ENCODE peak calls at places on chromosomes 13 and 19, in eight cellular contexts. R is sigmoid colon, T is fibroblast of pulmonary artery, E is Calu3, S is type B pancreatic cell, W is H9, J is uterus, A is epithelial cell of esophagus. C is an unnamed sample.

GRCh38 chr19:38148337-38148736 is 75.7 kb downstream of the DPF1 start:
- DNase-seq in R (no peak), T (no peak), E (no peak), S (no peak), W (no peak), J (no peak), A (peak), C (no peak)

GRCh38 chr13:29815336-29815735 is 35.1 kb downstream of the UBL3 start:
- DNase-seq in R (no peak), T (no peak), E (no peak), S (no peak), W (no peak), J (no peak), A (no peak), C (no peak)

GRCh38 chr13:20760872-20761271 is 12.9 kb downstream of the EEF1AKMT1 start:
- DNase-seq in R (no peak), T (no peak), E (no peak), S (no peak), W (no peak), J (no peak), A (no peak), C (no peak)

GRCh38 chr13:19586904-19587634 is 25.7 kb upstream of the TPTE2 start:
- DNase-seq in R (no peak), T (no peak), E (no peak), S (no peak), W (no peak), J (no peak), A (peak), C (no peak)

GRCh38 chr13:97302611-97303010 is 80.5 kb downstream of the MBNL2 start:
- DNase-seq in R (no peak), T (no peak), E (no peak), S (no peak), W (no peak), J (no peak), A (peak), C (no peak)

GRCh38 chr13:35014606-35015005 is 72.5 kb downstream of the NBEA start:
- DNase-seq in R (no peak), T (no peak), E (no peak), S (no peak), W (peak), J (no peak), A (no peak), C (no peak)

GRCh38 chr13:50544226-50544625 is 299.3 kb downstream of the DLEU7 start:
- DNase-seq in R (no peak), T (no peak), E (no peak), S (no peak), W (no peak), J (no peak), A (no peak), C (no peak)

GRCh38 chr13:44735806-44736205 is 159.7 kb upstream of the TSC22D1 start:
- DNase-seq in R (no peak), T (no peak), E (no peak), S (no peak), W (no peak), J (no peak), A (no peak), C (no peak)

GRCh38 chr13:79799466-79799865 is 318.5 kb downstream of the NDFIP2 start:
- DNase-seq in R (no peak), T (no peak), E (no peak), S (no peak), W (no peak), J (no peak), A (no peak), C (no peak)

GRCh38 chr13:29702912-29703351 is 107.4 kb upstream of the SLC7A1 start:
- DNase-seq in R (peak), T (peak), E (no peak), S (no peak), W (peak), J (peak), A (peak), C (no peak)

GRCh38 chr19:52277471-52277870 is 8.1 kb downstream of the ZNF766 start:
- DNase-seq in R (no peak), T (no peak), E (no peak), S (no peak), W (no peak), J (no peak), A (peak), C (peak)

GRCh38 chr19:40157059-40157458 is 34.2 kb upstream of the MAP3K10 start:
- DNase-seq in R (no peak), T (no peak), E (no peak), S (no peak), W (no peak), J (no peak), A (no peak), C (no peak)

GRCh38 chr13:46683879-46684278 is 113.1 kb downstream of the ESD start:
- DNase-seq in R (no peak), T (no peak), E (no peak), S (no peak), W (no peak), J (no peak), A (no peak), C (no peak)

GRCh38 chr13:79490846-79491245 is 9.9 kb downstream of the NDFIP2 start:
- DNase-seq in R (no peak), T (no peak), E (no peak), S (no peak), W (no peak), J (no peak), A (no peak), C (no peak)

GRCh38 chr13:64248371-64249065 is 2832.9 kb upstream of the PCDH20 start:
- DNase-seq in R (no peak), T (peak), E (no peak), S (no peak), W (no peak), J (no peak), A (no peak), C (no peak)

GRCh38 chr19:23867895-23868294 is 46.8 kb upstream of the ZNF726 start:
- DNase-seq in R (no peak), T (no peak), E (no peak), S (no peak), W (no peak), J (no peak), A (no peak), C (no peak)

GRCh38 chr13:23461544-23461943 is 28.0 kb upstream of the SACS start:
- DNase-seq in R (no peak), T (no peak), E (no peak), S (no peak), W (no peak), J (no peak), A (no peak), C (no peak)

GRCh38 chr13:101942038-101942437 is 459.8 kb downstream of the FGF14 start:
- DNase-seq in R (no peak), T (peak), E (peak), S (no peak), W (no peak), J (peak), A (peak), C (no peak)

GRCh38 chr13:84896128-84896527 is 903.1 kb downstream of the SLITRK6 start:
- DNase-seq in R (no peak), T (peak), E (peak), S (no peak), W (no peak), J (no peak), A (peak), C (no peak)

GRCh38 chr13:84894749-84895148 is 904.5 kb downstream of the SLITRK6 start:
- DNase-seq in R (no peak), T (no peak), E (no peak), S (no peak), W (peak), J (no peak), A (no peak), C (no peak)
- TF ChIP-seq CTCF in R (no peak), T (no peak), E (no peak), S (no peak), W (peak), J (no peak), A (no peak), C (no peak)

GRCh38 chr19:13621413-13621812 is 115.1 kb upstream of the CACNA1A start:
- DNase-seq in R (no peak), T (peak), E (peak), S (no peak), W (peak), J (no peak), A (peak), C (peak)
- TF ChIP-seq CTCF in R (no peak), T (no peak), E (no peak), S (no peak), W (no peak), J (no peak), A (no peak), C (no peak)

GRCh38 chr13:68927387-68928026 is 1180.1 kb upstream of the ATXN8OS start:
- DNase-seq in R (no peak), T (no peak), E (peak), S (no peak), W (peak), J (no peak), A (peak), C (no peak)
- TF ChIP-seq CTCF in R (no peak), T (no peak), E (no peak), S (peak), W (peak), J (no peak), A (peak), C (peak)

GRCh38 chr19:17511724-17512573 is 500 bp downstream of the PGLS start:
- DNase-seq in R (peak), T (peak), E (peak), S (peak), W (peak), J (peak), A (peak), C (peak)
- TF ChIP-seq CTCF in R (no peak), T (peak), E (no peak), S (no peak), W (peak), J (peak), A (no peak), C (peak)

GRCh38 chr13:99267927-99268326 is 9.7 kb upstream of the GPR18 start:
- DNase-seq in R (no peak), T (no peak), E (no peak), S (no peak), W (no peak), J (no peak), A (no peak), C (no peak)

GRCh38 chr13:99266827-99267226 is 8.6 kb upstream of the GPR18 start:
- DNase-seq in R (no peak), T (no peak), E (no peak), S (no peak), W (no peak), J (no peak), A (no peak), C (no peak)

GRCh38 chr13:99265162-99265822 is 7.1 kb upstream of the GPR18 start:
- DNase-seq in R (no peak), T (no peak), E (no peak), S (no peak), W (no peak), J (no peak), A (no peak), C (no peak)

GRCh38 chr13:99264053-99264452 is 5.9 kb upstream of the GPR18 start:
- DNase-seq in R (no peak), T (no peak), E (no peak), S (no peak), W (no peak), J (no peak), A (no peak), C (no peak)

DNA sequence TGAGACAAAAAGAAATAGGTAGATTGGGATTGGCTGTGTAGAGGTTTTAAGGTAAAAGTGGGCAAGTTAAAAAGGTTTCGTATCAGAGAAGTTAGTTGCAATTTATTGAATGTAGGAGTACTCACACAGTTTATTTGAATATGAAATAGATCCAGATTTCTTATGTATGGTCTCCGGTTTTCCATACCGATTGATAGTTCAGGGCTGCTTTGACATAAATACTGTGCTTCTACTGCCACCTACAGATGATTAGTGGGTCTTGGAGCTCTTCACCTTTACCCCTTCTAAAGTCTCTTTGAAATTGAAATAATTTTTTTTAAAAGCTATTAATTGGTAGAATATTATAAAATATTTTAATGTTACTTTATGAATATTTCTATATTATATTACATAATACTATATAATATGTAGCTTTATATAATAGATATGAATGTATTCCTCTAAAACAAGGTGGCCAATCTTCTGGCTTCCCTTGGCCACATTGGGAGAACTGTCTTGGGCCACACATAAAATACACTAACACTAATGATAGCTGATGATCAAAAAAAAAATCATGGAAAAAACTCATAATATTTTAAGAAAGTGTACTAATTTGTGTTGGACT is 7.7 kb upstream of the GPR18 start:
- DNase-seq in R (no peak), T (peak), E (no peak), S (no peak), W (no peak), J (no peak), A (peak), C (no peak)
- TF ChIP-seq CTCF in R (no peak), T (peak), E (no peak), S (peak), W (peak), J (peak), A (peak), C (peak)

DNA sequence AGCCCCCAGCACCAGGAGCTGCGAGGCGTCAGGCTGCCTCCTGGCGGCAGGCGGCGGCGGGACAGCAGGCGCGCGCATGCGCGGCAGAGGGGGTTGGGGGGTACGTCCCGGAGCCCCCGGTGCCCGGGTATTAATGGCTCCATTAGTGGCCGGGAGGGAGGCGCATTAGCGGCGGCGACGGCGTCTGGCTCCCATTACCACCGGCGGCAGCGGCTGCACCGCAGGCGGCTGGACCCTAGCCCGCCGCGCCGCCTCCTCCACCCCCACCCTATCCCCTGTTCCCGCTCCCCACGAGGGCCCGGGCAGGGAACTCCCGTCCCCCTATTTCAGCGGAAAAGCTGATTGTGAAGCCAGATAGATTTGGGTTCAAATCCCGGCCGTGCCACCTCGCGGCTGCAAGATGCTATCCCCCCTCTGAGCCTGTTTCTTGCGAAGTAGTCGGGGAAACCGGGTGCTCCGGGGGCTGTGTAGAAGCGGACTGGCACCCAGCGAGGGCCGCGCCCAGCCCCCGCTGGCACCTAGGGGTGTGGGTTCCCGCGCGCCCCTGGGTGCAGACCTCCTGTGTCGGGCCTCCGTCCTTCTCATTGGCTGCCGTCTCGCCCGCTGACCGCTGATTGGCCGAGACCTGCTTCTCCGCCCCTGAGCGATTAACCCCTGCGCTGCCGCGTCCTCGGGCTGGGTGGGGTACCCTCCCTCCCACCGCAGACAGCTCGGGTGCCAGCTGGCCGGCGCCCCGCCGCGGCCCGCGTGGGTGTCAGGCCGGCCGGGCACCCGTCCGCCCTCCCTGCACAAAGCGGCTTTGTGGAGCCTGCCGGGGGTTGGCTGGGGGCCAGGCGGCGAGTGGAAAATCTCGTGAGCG is 11.1 kb downstream of the CIC start:
- DNase-seq in R (peak), T (peak), E (peak), S (peak), W (peak), J (peak), A (peak), C (peak)
- TF ChIP-seq CTCF in R (peak), T (peak), E (peak), S (peak), W (peak), J (peak), A (peak), C (peak)

GRCh38 chr19:3595521-3596061 is 10.3 kb downstream of the GIPC3 start:
- DNase-seq in R (no peak), T (no peak), E (no peak), S (no peak), W (peak), J (no peak), A (no peak), C (no peak)

GRCh38 chr19:3601021-3601420 is 5.7 kb downstream of the TBXA2R start:
- DNase-seq in R (no peak), T (no peak), E (no peak), S (no peak), W (no peak), J (no peak), A (no peak), C (no peak)

GRCh38 chr19:3603121-3603841 is 3.4 kb downstream of the TBXA2R start:
- DNase-seq in R (no peak), T (no peak), E (no peak), S (no peak), W (no peak), J (no peak), A (no peak), C (no peak)

GRCh38 chr19:3604227-3604986 is 2.3 kb downstream of the TBXA2R start:
- DNase-seq in R (no peak), T (no peak), E (no peak), S (no peak), W (no peak), J (no peak), A (no peak), C (no peak)

GRCh38 chr19:3599776-3600183 is 6.9 kb downstream of the TBXA2R start:
- DNase-seq in R (no peak), T (no peak), E (no peak), S (no peak), W (peak), J (no peak), A (no peak), C (no peak)
- TF ChIP-seq CTCF in R (no peak), T (peak), E (no peak), S (peak), W (peak), J (no peak), A (no peak), C (peak)

DNA sequence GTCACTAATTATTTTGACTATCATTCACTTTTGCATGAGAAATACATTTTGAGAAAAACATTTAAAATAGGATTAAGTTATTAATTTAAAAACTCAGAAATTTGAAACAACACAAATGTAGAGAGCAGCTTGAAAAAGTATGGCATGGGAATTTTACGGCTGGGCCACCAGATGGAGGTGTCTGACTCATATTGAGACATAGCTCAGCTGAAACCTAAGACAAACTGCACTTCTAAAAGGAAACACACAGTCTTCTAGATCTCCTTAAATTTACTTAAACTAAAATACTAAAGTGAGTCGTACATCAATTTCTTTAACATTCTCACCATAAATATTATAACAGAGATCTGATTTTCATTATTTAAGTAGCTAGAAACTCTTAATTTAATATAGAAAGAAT is 41.9 kb upstream of the POSTN start:
- DNase-seq in R (no peak), T (peak), E (peak), S (no peak), W (no peak), J (no peak), A (peak), C (no peak)
- TF ChIP-seq CTCF in R (no peak), T (peak), E (no peak), S (peak), W (peak), J (peak), A (peak), C (peak)

GRCh38 chr13:49071341-49071937 is 95.7 kb downstream of the FNDC3A start:
- DNase-seq in R (no peak), T (no peak), E (no peak), S (no peak), W (no peak), J (no peak), A (no peak), C (no peak)
- TF ChIP-seq CTCF in R (no peak), T (no peak), E (no peak), S (no peak), W (no peak), J (no peak), A (no peak), C (no peak)

GRCh38 chr19:10478476-10478875 is 24.7 kb downstream of the KEAP1 start:
- DNase-seq in R (no peak), T (no peak), E (no peak), S (no peak), W (no peak), J (no peak), A (no peak), C (no peak)
- TF ChIP-seq CTCF in R (no peak), T (no peak), E (no peak), S (no peak), W (no peak), J (no peak), A (no peak), C (no peak)